ENCODE peak calls at places on chromosome 9, in ten cellular contexts. V is endodermal cell, C is left ventricle myocardium inferior, F is H9, W is foreskin keratinocyte, P is left colon, U is DMS 273 treated with DMSO at 0.1 percent for 48 hours, G is cardiac fibroblast, N is amniotic stem cell, T is brain microvascular endothelial cell. I is an unnamed sample.

GRCh38 chr9:89138463-89139390 is 39.9 kb downstream of the SHC3 start:
- DNase-seq in W (peak), U (no peak), N (peak), T (peak), F (no peak), P (no peak), G (peak), V (no peak), C (no peak), I (no peak)

GRCh38 chr9:125999504-125999881 is 252.3 kb downstream of the PBX3 start:
- DNase-seq in T (no peak), V (no peak), F (no peak), C (no peak), G (no peak), W (no peak), P (no peak), U (no peak), N (no peak), I (no peak)

GRCh38 chr9:9919174-9919573 is 693.6 kb downstream of the PTPRD start:
- DNase-seq in N (no peak), U (no peak), T (no peak), G (no peak), W (no peak), V (no peak), F (peak), C (no peak), P (no peak), I (no peak)

GRCh38 chr9:137368431-137369110 is 54.4 kb downstream of the EXD3 start:
- DNase-seq in C (peak), U (no peak), V (peak), P (no peak), F (peak), G (no peak), W (no peak), N (no peak), T (no peak), I (no peak)

GRCh38 chr9:94860678-94861588 is 134.4 kb downstream of the AOPEP start:
- DNase-seq in V (no peak), P (peak), G (peak), N (no peak), W (no peak), T (peak), F (no peak), U (no peak), C (no peak), I (no peak)

GRCh38 chr9:124332321-124332720 is 74.6 kb downstream of the NEK6 start:
- DNase-seq in V (no peak), C (no peak), N (no peak), U (no peak), T (no peak), P (no peak), F (no peak), G (no peak), W (no peak), I (no peak)

GRCh38 chr9:98147582-98147981 is 28.6 kb upstream of the TRIM14 start:
- DNase-seq in U (no peak), V (no peak), G (no peak), P (no peak), N (no peak), F (no peak), C (no peak), W (no peak), T (no peak), I (no peak)

GRCh38 chr9:70177121-70177520 is 81.7 kb upstream of the SMC5 start:
- DNase-seq in W (no peak), V (no peak), F (no peak), U (no peak), T (no peak), N (no peak), P (no peak), G (no peak), C (no peak), I (no peak)

GRCh38 chr9:108057421-108058136 is 568.0 kb upstream of the KLF4 start:
- DNase-seq in T (peak), V (no peak), G (peak), F (no peak), P (no peak), C (no peak), U (no peak), N (peak), W (peak), I (no peak)

GRCh38 chr9:118961857-118962256 is 407.4 kb downstream of the BRINP1 start:
- DNase-seq in N (peak), W (peak), F (peak), P (no peak), T (peak), C (no peak), U (no peak), G (peak), V (peak), I (no peak)

GRCh38 chr9:129617167-129617566 is 3.7 kb downstream of the C9orf50 start:
- DNase-seq in C (no peak), U (no peak), F (peak), W (peak), N (no peak), T (peak), P (no peak), V (peak), G (peak), I (no peak)

GRCh38 chr9:128638580-128638979 is 18.1 kb downstream of the DYNC2I2 start:
- DNase-seq in F (no peak), V (no peak), C (no peak), T (no peak), W (no peak), N (no peak), G (no peak), P (no peak), U (no peak), I (no peak)

GRCh38 chr9:126886194-126886830 is 25.9 kb downstream of the ZBTB34 start:
- DNase-seq in P (no peak), G (no peak), T (no peak), F (peak), W (no peak), V (peak), C (no peak), U (no peak), N (no peak), I (no peak)

GRCh38 chr9:129569506-129570449 is 51.1 kb downstream of the C9orf50 start:
- DNase-seq in F (peak), V (peak), G (peak), T (no peak), U (no peak), W (no peak), N (no peak), C (no peak), P (peak), I (no peak)